ENCODE peak calls at places on chromosomes 11 and 22, in eight cellular contexts. J, V, H, O, T, B, W and Y are unnamed samples.

GRCh38 chr22:23800297-23801237 is 13.8 kb downstream of the SMARCB1 start:
- DNase-seq in W (no peak), V (no peak), T (no peak), J (no peak), B (no peak), O (no peak), H (no peak), Y (no peak)

GRCh38 chr11:11279956-11280689 is 72.9 kb downstream of the CSNK2A3 start:
- DNase-seq in O (no peak), J (no peak), T (peak), V (no peak), W (no peak), B (no peak), H (no peak), Y (no peak)

GRCh38 chr22:25062378-25063095 is 110.0 kb downstream of the KIAA1671 start:
- DNase-seq in V (no peak), T (no peak), O (no peak), J (no peak), B (peak), H (no peak), W (no peak), Y (no peak)

GRCh38 chr22:26436903-26437515 is 7.9 kb downstream of the ASPHD2 start:
- DNase-seq in B (no peak), V (no peak), J (no peak), T (peak), H (no peak), W (no peak), O (no peak), Y (no peak)

GRCh38 chr22:47795477-47796127 is 1033.2 kb downstream of the TBC1D22A start:
- DNase-seq in W (no peak), O (peak), B (no peak), J (no peak), V (no peak), T (no peak), H (no peak), Y (no peak)

GRCh38 chr22:40818192-40818746 is 877 bp downstream of the SLC25A17 start:
- DNase-seq in T (no peak), W (peak), J (no peak), B (no peak), O (no peak), H (no peak), V (no peak), Y (no peak)

GRCh38 chr11:135027461-135027860 is 615.4 kb upstream of the B3GAT1 start:
- DNase-seq in H (peak), B (no peak), O (no peak), V (peak), T (peak), W (peak), J (peak), Y (no peak)

GRCh38 chr11:32215157-32215556 is 124.3 kb downstream of the RCN1 start:
- DNase-seq in V (no peak), O (no peak), W (no peak), B (no peak), H (no peak), J (no peak), T (no peak), Y (no peak)

GRCh38 chr11:62398011-62398994 is 20.5 kb upstream of the SCGB1A1 start:
- DNase-seq in W (peak), J (no peak), V (no peak), B (peak), O (no peak), T (peak), H (peak), Y (no peak)

GRCh38 chr11:104918113-104918824 is 20.0 kb upstream of the CASP12 start:
- DNase-seq in B (no peak), V (no peak), J (no peak), H (peak), T (peak), W (peak), O (no peak), Y (no peak)

GRCh38 chr11:29017941-29018340 is 909.8 kb downstream of the METTL15 start:
- DNase-seq in J (no peak), B (no peak), W (no peak), T (no peak), H (no peak), V (no peak), O (no peak), Y (no peak)

GRCh38 chr11:29024386-29024785 is 916.2 kb downstream of the METTL15 start:
- DNase-seq in W (no peak), H (no peak), J (no peak), O (no peak), T (no peak), B (no peak), V (no peak), Y (no peak)

GRCh38 chr11:29018631-29019030 is 910.4 kb downstream of the METTL15 start:
- DNase-seq in W (no peak), J (no peak), H (no peak), T (peak), B (no peak), O (no peak), V (peak), Y (no peak)

GRCh38 chr11:29022676-29023075 is 914.5 kb downstream of the METTL15 start:
- DNase-seq in W (no peak), B (no peak), O (no peak), T (no peak), J (no peak), H (no peak), V (no peak), Y (no peak)

GRCh38 chr11:29019960-29020683 is 911.9 kb downstream of the METTL15 start:
- DNase-seq in T (peak), B (no peak), V (no peak), J (no peak), W (no peak), O (no peak), H (peak), Y (no peak)
- TF ChIP-seq CTCF in T (peak), B (no peak), V (peak), J (peak), W (no peak), O (no peak), H (peak), Y (no peak)

DNA sequence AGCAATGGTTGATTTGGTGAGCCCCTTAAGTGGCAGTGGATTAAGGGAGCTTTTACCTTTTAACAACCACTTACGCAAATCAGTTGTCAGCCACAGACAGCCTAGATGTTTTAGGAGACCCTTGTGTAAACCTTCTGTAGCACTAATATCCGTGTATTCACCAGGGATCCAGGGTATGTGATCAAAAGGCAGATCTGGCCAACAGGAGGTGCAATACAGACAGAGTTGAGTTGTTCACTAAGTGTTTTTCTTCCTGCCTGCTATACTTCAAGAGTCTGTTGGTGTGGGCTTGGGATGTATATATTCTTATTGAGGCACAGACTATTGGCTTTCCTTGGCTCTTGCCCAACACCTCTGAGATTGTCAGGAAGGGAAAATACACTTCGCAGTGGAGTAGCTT is 175.1 kb downstream of the FAT3 start:
- DNase-seq in O (no peak), J (no peak), V (no peak), T (no peak), H (no peak), W (peak), B (no peak), Y (no peak)
- TF ChIP-seq CTCF in O (no peak), J (no peak), V (no peak), T (no peak), H (no peak), W (peak), B (no peak), Y (no peak)

DNA sequence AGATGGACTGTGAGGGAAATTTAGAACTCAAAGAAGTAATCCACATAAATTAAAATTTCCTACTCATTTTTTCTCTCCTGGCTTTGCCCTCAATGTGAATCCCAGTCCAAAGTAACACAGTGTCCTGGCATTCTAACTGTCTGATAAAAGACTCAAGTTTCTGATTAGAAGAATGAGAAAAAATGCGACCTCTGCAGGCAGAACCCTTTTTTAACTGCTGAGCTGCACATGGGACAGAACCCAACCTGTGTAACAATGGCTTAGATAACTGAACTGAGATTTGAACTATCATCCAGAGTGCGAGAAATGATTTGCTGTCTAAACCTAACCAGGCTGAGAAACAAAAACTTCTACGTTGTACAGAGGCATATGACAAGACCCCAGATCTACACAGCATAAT is 385.6 kb upstream of the LRRC4C start:
- DNase-seq in O (no peak), B (no peak), T (no peak), J (no peak), H (no peak), W (no peak), V (no peak), Y (no peak)
- TF ChIP-seq CTCF in O (no peak), B (no peak), T (no peak), J (no peak), H (no peak), W (no peak), V (no peak), Y (no peak)

DNA sequence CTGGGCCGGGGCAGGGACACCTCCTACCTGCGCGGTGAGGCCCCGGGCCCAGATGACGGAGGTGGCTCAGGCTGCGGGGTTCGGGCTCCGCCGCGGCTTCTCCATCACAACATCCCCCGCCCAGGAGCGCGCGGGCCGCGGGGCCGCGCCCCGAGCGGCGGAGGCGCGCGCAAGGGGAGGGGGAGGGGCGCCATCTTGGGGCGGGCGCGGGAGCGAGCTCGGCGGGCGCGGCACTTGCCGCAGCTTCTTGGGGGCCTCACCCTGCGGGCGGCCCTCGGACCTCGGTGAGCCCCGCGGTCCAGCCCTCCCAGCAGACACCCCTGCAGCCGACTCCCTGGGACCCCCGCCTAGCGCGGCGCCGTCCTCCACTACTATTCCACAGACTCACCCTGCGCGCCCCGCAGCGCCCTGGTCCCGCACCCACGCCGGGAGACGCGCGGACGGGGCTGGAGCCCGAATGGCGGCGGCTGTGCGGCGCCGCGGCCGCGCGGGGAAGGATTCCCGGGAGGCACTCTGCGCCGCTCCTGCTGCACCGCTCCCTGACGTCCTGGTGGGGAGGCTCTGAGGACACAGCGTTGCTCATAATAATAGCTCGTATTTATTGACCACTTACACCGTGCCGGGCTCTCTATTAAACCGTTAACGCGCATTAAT is at the start of gene APBB1:
- DNase-seq in T (peak), J (peak), V (no peak), O (no peak), B (peak), W (no peak), H (no peak), Y (no peak)
- TF ChIP-seq CTCF in T (peak), J (no peak), V (peak), O (no peak), B (no peak), W (no peak), H (no peak), Y (no peak)

GRCh38 chr22:43537019-43537585 is 125.3 kb downstream of the MPPED1 start:
- DNase-seq in W (peak), O (no peak), V (no peak), J (peak), B (no peak), T (no peak), H (no peak), Y (no peak)
- TF ChIP-seq CTCF in W (peak), O (no peak), V (no peak), J (no peak), B (no peak), T (no peak), H (no peak), Y (no peak)

DNA sequence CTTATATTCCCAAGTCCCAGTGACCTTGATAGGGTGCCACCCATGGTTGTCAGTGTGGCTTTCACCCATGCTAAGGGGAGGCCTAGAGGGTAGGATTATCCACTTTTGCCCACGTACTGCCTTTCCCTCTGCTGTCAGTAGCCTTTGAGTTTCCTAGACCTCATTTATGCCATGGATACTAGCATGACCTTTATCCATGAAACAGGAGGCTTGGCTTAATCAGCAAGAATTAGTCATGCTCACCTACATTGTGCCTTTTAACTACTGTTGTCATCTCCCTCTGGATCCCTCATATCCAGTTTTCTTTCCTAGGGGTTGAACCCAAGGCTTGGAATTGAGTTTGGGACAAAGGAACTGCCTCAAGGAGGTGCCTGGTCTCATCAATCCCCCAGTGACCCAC is 716.7 kb downstream of the NTM start:
- DNase-seq in T (no peak), O (no peak), V (no peak), J (no peak), W (no peak), H (no peak), B (no peak), Y (no peak)
- TF ChIP-seq CTCF in T (no peak), O (no peak), V (no peak), J (no peak), W (no peak), H (no peak), B (no peak), Y (no peak)